ENCODE peak calls at places on chromosome X, in four cellular contexts. N is GM23338, Z is HepG2, H is BE2C. R is an unnamed sample.

GRCh38 chrX:9867753-9868152 is 81.5 kb downstream of the SHROOM2 start:
- DNase-seq in N (no peak), Z (no peak), H (no peak), R (no peak)

GRCh38 chrX:57904481-57904880 is 5.8 kb downstream of the ZXDA start:
- DNase-seq in N (no peak), Z (no peak), H (no peak), R (no peak)

GRCh38 chrX:123869488-123869887 is 9.6 kb downstream of the XIAP start:
- DNase-seq in N (no peak), Z (no peak), H (no peak), R (no peak)

GRCh38 chrX:145213504-145213903 is 33.8 kb upstream of the SPANXN1 start:
- DNase-seq in N (peak; percentile 17), Z (no peak), H (no peak), R (no peak)

GRCh38 chrX:45140812-45141211 is 59.9 kb downstream of the DIPK2B start:
- DNase-seq in N (no peak), Z (no peak), H (no peak), R (no peak)

GRCh38 chrX:70998402-70999027 is 67.6 kb upstream of the SLC7A3 start:
- DNase-seq in N (peak; percentile 65), Z (peak; percentile 37), H (peak; percentile 41), R (no peak)

GRCh38 chrX:110341189-110342035 is 17.2 kb upstream of the RTL9 start:
- DNase-seq in N (no peak), Z (no peak), H (no peak), R (peak; percentile 7)

GRCh38 chrX:44742480-44743155 is 101.2 kb upstream of the DUSP21 start:
- DNase-seq in N (no peak), Z (no peak), H (no peak), R (no peak)

GRCh38 chrX:136094962-136095361 is 52.4 kb upstream of the FHL1 start:
- DNase-seq in N (no peak), Z (no peak), H (no peak), R (no peak)

GRCh38 chrX:34656842-34657780 is at the start of gene TMEM47:
- DNase-seq in N (peak; percentile 87), Z (no peak), H (peak; percentile 73), R (peak; percentile 5)

GRCh38 chrX:12901486-12901885 is 4.9 kb upstream of the TLR8 start:
- DNase-seq in N (peak; percentile 41), Z (peak; percentile 11), H (peak; percentile 55), R (peak; percentile 70)

GRCh38 chrX:101429934-101430333 is 21.9 kb downstream of the HNRNPH2 start:
- DNase-seq in N (no peak), Z (no peak), H (no peak), R (no peak)

GRCh38 chrX:43973249-43973672 is at the start of gene NDP:
- DNase-seq in N (peak; percentile 37), Z (no peak), H (peak; percentile 34), R (no peak)

GRCh38 chrX:55011294-55011693 is 11.1 kb downstream of the APEX2 start:
- DNase-seq in N (no peak), Z (no peak), H (no peak), R (no peak)

GRCh38 chrX:148601034-148601433 is 100.6 kb downstream of the AFF2 start:
- DNase-seq in N (no peak), Z (no peak), H (no peak), R (no peak)

GRCh38 chrX:115367956-115368355 is 78.4 kb downstream of the LUZP4 start:
- DNase-seq in N (no peak), Z (no peak), H (no peak), R (no peak)

GRCh38 chrX:154818916-154819770 is 13.9 kb upstream of the MPP1 start:
- DNase-seq in N (no peak), Z (no peak), H (no peak), R (no peak)

GRCh38 chrX:71619193-71619592 is 882 bp upstream of the CXCR3 start:
- DNase-seq in N (no peak), Z (no peak), H (no peak), R (peak; percentile 38)

GRCh38 chrX:2751291-2751690 is 549 bp upstream of the XG start:
- DNase-seq in N (no peak), Z (no peak), H (no peak), R (no peak)

GRCh38 chrX:72126048-72126415 is 5.7 kb downstream of the RTL5 start:
- DNase-seq in N (no peak), Z (no peak), H (peak; percentile 65), R (no peak)

GRCh38 chrX:139194571-139195280 is 335.8 kb upstream of the F9 start:
- DNase-seq in N (peak; percentile 38), Z (no peak), H (no peak), R (no peak)

DNA sequence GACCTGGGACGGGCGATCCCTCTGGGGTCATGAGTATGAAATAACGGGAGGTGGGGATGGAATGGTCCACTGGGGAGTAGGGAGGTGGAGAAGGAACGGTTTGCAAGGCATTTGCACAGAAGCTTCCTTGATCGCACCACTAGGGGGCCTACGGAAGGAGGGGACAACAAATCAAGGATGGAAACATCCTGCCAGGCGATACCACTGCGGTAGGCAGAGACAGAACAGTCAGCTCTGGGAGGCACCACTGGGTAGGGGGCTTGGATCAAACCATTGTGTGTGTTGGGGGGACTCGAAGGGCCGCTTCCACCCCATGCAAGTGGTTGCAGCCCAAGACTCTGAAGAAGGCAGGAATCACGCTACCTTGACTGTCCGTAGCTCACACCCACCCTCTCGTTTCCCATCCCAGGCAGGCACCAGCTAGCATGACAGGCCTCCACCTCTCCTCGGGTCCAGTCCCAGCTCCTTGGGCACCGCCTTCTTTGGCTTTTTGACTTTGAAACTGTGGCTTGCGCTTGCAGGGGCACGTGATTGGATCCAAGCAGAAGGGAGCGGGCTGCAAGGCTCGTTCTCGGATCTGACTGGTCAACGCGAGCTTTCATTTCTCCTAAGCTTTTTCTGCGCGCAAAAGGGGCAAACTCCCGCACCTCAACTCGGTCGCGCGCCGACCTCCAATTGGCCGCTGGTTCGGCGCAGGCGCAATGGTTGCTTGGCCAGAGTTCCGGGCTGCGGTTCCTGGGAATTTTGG is 28.4 kb downstream of the GAGE1 start:
- DNase-seq in N (peak; percentile 55), Z (peak; percentile 6), H (peak; percentile 15), R (no peak)
- TF ChIP-seq CTCF in N (peak; percentile 51), Z (peak; percentile 49), H (peak; percentile 40), R (peak; percentile 18)

GRCh38 chrX:150544222-150544787 is 24.1 kb upstream of the MTM1 start:
- DNase-seq in N (peak; percentile 65), Z (peak; percentile 49), H (no peak), R (no peak)
- TF ChIP-seq CTCF in N (peak; percentile 64), Z (peak; percentile 73), H (no peak), R (no peak)

GRCh38 chrX:140664939-140665338 is 44.6 kb upstream of the LINC00632 start:
- DNase-seq in N (peak; percentile 24), Z (peak; percentile 15), H (no peak), R (peak; percentile 6)

GRCh38 chrX:140661657-140662056 is 47.9 kb upstream of the LINC00632 start:
- DNase-seq in N (no peak), Z (no peak), H (no peak), R (no peak)
- TF ChIP-seq CTCF in N (peak; percentile 62), Z (no peak), H (no peak), R (no peak)

GRCh38 chrX:85052636-85053343 is 49.1 kb downstream of the APOOL start:
- DNase-seq in N (no peak), Z (no peak), H (no peak), R (no peak)
- TF ChIP-seq CTCF in N (no peak), Z (no peak), H (peak; percentile 47), R (no peak)

DNA sequence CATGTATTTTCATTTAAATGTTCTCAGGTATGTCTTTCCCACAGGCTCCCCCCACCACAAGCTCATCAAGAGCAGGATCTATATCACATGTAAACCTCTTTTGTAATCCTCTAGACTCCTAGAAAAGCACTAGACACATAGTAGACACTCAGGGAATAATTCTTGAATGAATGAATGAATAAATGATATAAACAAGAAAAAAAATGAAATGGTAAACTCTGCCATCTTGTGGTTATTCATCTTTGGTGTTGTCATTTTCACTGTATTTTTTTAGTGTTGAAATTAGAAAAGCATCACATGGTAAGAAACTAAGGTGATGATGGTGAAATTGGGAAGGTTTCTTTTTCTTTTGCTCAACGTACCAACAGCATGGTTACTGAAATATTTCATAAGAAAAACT is 34.2 kb upstream of the C1GALT1C1 start:
- DNase-seq in N (peak; percentile 13), Z (peak; percentile 7), H (no peak), R (no peak)
- TF ChIP-seq CTCF in N (no peak), Z (peak; percentile 27), H (no peak), R (no peak)